ENCODE peak calls at places on chromosomes 16 and 17, in eight cellular contexts. L, H, J, D, Y, R, M and C are unnamed samples.
A peak's percentile ranks its signal among the peaks of the same experiment; 100 is the strongest.

GRCh38 chr17:83089322-83090156 is 10.1 kb downstream of the METRNL start:
- DNase-seq in L (no peak), H (peak; percentile 76), J (no peak), D (no peak), Y (no peak), R (no peak), M (no peak), C (peak; percentile 77)

GRCh38 chr16:53511403-53512280 is 8.6 kb upstream of the AKTIP start:
- DNase-seq in L (no peak), H (peak; percentile 56), J (no peak), D (no peak), Y (no peak), R (peak; percentile 63), M (no peak), C (peak; percentile 89)

GRCh38 chr16:88750854-88751253 is 34.2 kb downstream of the PIEZO1 start:
- DNase-seq in L (no peak), H (no peak), J (no peak), D (no peak), Y (no peak), R (no peak), M (no peak), C (no peak)

GRCh38 chr16:4414187-4414909 is 2.0 kb downstream of the CORO7 start:
- DNase-seq in L (no peak), H (no peak), J (no peak), D (no peak), Y (peak; percentile 65), R (no peak), M (no peak), C (no peak)

GRCh38 chr16:85296859-85297698 is 184.8 kb upstream of the CIBAR2 start:
- DNase-seq in L (no peak), H (peak; percentile 59), J (no peak), D (no peak), Y (peak; percentile 82), R (peak; percentile 68), M (peak; percentile 78), C (peak; percentile 76)

GRCh38 chr17:65022137-65022536 is 34.4 kb downstream of the GNA13 start:
- DNase-seq in L (no peak), H (no peak), J (no peak), D (no peak), Y (no peak), R (no peak), M (no peak), C (no peak)

GRCh38 chr16:3019594-3020246 is 448 bp upstream of the TNFRSF12A start:
- DNase-seq in L (no peak), H (no peak), J (no peak), D (no peak), Y (no peak), R (no peak), M (no peak), C (no peak)

GRCh38 chr17:31754239-31754945 is 104.7 kb downstream of the COPRS start:
- DNase-seq in L (no peak), H (no peak), J (no peak), D (no peak), Y (no peak), R (no peak), M (no peak), C (peak; percentile 22)

GRCh38 chr16:22721497-22722100 is 92.4 kb upstream of the HS3ST2 start:
- DNase-seq in L (no peak), H (no peak), J (no peak), D (peak; percentile 5), Y (no peak), R (no peak), M (no peak), C (no peak)

GRCh38 chr16:56869513-56870270 is 4.7 kb downstream of the SLC12A3 start:
- DNase-seq in L (no peak), H (peak; percentile 42), J (no peak), D (no peak), Y (peak; percentile 90), R (no peak), M (no peak), C (peak; percentile 70)

GRCh38 chr16:85778873-85779272 is 20.5 kb downstream of the EMC8 start:
- DNase-seq in L (no peak), H (no peak), J (no peak), D (no peak), Y (no peak), R (no peak), M (no peak), C (no peak)

GRCh38 chr16:76796978-76797377 is 394.0 kb upstream of the MON1B start:
- DNase-seq in L (no peak), H (no peak), J (no peak), D (no peak), Y (no peak), R (no peak), M (no peak), C (no peak)

GRCh38 chr17:77606146-77606864 is 352.2 kb upstream of the TNRC6C start:
- DNase-seq in L (no peak), H (no peak), J (no peak), D (no peak), Y (no peak), R (no peak), M (no peak), C (no peak)

GRCh38 chr16:66616592-66616991 is 12.1 kb downstream of the CMTM3 start:
- DNase-seq in L (peak; percentile 42), H (no peak), J (no peak), D (no peak), Y (no peak), R (no peak), M (no peak), C (no peak)

GRCh38 chr17:81285179-81285878 is 9.8 kb downstream of the SLC38A10 start:
- DNase-seq in L (peak; percentile 88), H (no peak), J (no peak), D (peak; percentile 81), Y (no peak), R (no peak), M (peak; percentile 88), C (no peak)

GRCh38 chr16:8678068-8678927 is 3.9 kb downstream of the ABAT start:
- DNase-seq in L (no peak), H (peak; percentile 53), J (no peak), D (no peak), Y (no peak), R (no peak), M (no peak), C (peak; percentile 70)

GRCh38 chr16:57163842-57164241 is 22.0 kb downstream of the PSME3IP1 start:
- DNase-seq in L (no peak), H (no peak), J (no peak), D (no peak), Y (no peak), R (no peak), M (no peak), C (no peak)

GRCh38 chr17:39123627-39124026 is 27.8 kb downstream of the PLXDC1 start:
- DNase-seq in L (no peak), H (no peak), J (no peak), D (no peak), Y (no peak), R (no peak), M (peak; percentile 59), C (no peak)

GRCh38 chr16:48311242-48311641 is 63.9 kb upstream of the ABCC11 start:
- DNase-seq in L (no peak), H (no peak), J (no peak), D (no peak), Y (peak; percentile 51), R (no peak), M (no peak), C (no peak)
- H3K9me3 ChIP-seq in L (peaks cover 10% of the 10 kb centered on the region), H (peaks cover 21% of the 10 kb centered on the region), J (peaks cover 9% of the 10 kb centered on the region), D (peaks cover 64% of the 10 kb centered on the region), Y (peaks cover 19% of the 10 kb centered on the region), R (no peaks in the 10 kb centered on the region), M (peaks cover 33% of the 10 kb centered on the region), C (peaks cover 9% of the 10 kb centered on the region)

DNA sequence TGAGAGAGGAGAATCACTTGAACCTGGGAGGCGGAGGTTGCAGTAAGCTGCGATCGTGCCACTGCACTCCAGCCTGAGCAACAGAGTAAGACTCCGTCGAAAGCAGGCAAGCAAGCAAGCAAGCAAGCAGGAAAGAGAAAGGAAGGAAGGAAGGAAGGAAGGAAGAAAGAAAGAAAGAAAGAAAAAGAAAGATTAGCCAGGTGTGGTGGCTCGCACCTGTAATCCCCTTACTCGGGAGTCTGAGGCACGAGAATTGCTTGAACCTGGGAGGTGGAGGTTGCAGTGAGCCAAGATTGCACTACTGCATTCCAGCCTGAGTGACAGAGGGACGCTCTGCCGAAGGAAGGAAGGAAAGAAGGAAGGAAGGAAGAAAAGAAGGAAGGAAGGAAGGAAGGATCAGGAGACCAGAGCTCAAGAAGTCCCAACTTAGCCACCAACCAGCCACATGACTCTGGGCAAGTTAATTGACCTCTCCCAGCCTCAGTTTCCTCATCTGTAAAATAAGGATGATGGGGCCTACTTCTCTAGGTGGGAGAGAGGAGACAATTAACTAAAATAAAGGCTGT is 6.5 kb downstream of the GFAP start:
- DNase-seq in L (no peak), H (no peak), J (no peak), D (no peak), Y (no peak), R (no peak), M (no peak), C (no peak)
- H3K4me1 ChIP-seq in L (peaks cover 7% of the 10 kb centered on the region), H (peaks cover 28% of the 10 kb centered on the region), J (peaks cover 23% of the 10 kb centered on the region), D (peaks cover 9% of the 10 kb centered on the region), Y (peaks cover 5% of the 10 kb centered on the region), R (peaks cover 10% of the 10 kb centered on the region), M (no peaks in the 10 kb centered on the region), C (peaks cover 8% of the 10 kb centered on the region)

GRCh38 chr16:11737678-11738077 is 5.0 kb downstream of the TXNDC11 start:
- DNase-seq in L (no peak), H (no peak), J (no peak), D (no peak), Y (no peak), R (no peak), M (no peak), C (no peak)

GRCh38 chr16:11734653-11735043 is 8.0 kb downstream of the TXNDC11 start:
- DNase-seq in L (no peak), H (no peak), J (no peak), D (no peak), Y (no peak), R (no peak), M (no peak), C (no peak)

GRCh38 chr16:11734025-11734652 is 8.5 kb downstream of the TXNDC11 start:
- DNase-seq in L (no peak), H (no peak), J (no peak), D (peak; percentile 39), Y (no peak), R (no peak), M (no peak), C (no peak)

GRCh38 chr16:11736903-11737302 is 5.8 kb downstream of the TXNDC11 start:
- DNase-seq in L (no peak), H (no peak), J (no peak), D (no peak), Y (no peak), R (no peak), M (no peak), C (no peak)

DNA sequence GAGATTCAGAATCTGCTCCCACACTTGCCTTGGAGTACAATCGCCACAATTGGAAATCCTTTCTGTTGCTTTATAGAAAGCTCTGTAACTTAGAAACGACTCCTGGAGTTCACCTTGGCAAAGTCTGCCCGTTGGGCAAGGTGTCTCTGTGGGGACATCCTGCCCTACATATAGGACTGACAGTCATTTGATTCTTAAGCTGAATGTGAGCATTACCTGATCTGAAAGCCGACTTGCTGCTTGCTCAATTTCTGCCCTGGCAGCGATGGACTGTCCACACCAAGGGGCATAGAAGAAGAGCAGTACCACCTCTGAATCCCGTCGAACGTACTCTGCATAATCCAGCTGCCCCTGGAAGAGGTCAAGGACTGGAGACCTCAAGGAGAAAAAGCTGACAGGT is 6.9 kb downstream of the TXNDC11 start:
- DNase-seq in L (no peak), H (no peak), J (no peak), D (no peak), Y (no peak), R (no peak), M (peak; percentile 74), C (no peak)
- H3K36me3 ChIP-seq in L (peaks cover 52% of the 10 kb centered on the region), H (peaks cover 19% of the 10 kb centered on the region), J (peaks cover 10% of the 10 kb centered on the region), D (peaks cover 26% of the 10 kb centered on the region), Y (peaks cover 55% of the 10 kb centered on the region), R (peaks cover 13% of the 10 kb centered on the region), M (peaks cover 71% of the 10 kb centered on the region), C (no peaks in the 10 kb centered on the region)

GRCh38 chr17:16623282-16623681 is 30.4 kb downstream of the ZNF624 start:
- DNase-seq in L (no peak), H (no peak), J (no peak), D (no peak), Y (no peak), R (no peak), M (no peak), C (no peak)
- H3K9me3 ChIP-seq in L (peaks cover 46% of the 10 kb centered on the region), H (peaks cover 45% of the 10 kb centered on the region), J (peaks cover 20% of the 10 kb centered on the region), D (peaks cover 99% of the 10 kb centered on the region), Y (peaks cover 52% of the 10 kb centered on the region), R (no peaks in the 10 kb centered on the region), M (peaks cover 84% of the 10 kb centered on the region), C (peaks cover 78% of the 10 kb centered on the region)